ENCODE peak calls at places on chromosome 21, in seven cellular contexts. N is HepG2, X is SK-N-SH, W is K562, O is GM12878, Z is GM12891, L is H1. R is an unnamed sample.
A peak's percentile ranks its signal among the peaks of the same experiment; 100 is the strongest.

GRCh38 chr21:35565204-35565611 is 495.1 kb downstream of the SETD4 start:
- DNase-seq in L (no peak), N (no peak), Z (no peak), O (no peak), X (no peak), W (peak; percentile 42), R (no peak)

GRCh38 chr21:32463367-32463766 is 50.9 kb downstream of the EVA1C start:
- DNase-seq in N (no peak), O (no peak), X (no peak), W (no peak), Z (no peak), L (no peak), R (no peak)

GRCh38 chr21:38777015-38777414 is 28.7 kb upstream of the ETS2 start:
- DNase-seq in L (no peak), X (no peak), W (no peak), Z (no peak), O (no peak), N (no peak), R (no peak)

GRCh38 chr21:38533887-38534286 is 35.6 kb upstream of the ERG start:
- DNase-seq in X (no peak), L (no peak), N (no peak), Z (no peak), W (no peak), O (no peak), R (no peak)

GRCh38 chr21:29187939-29188338 is 57.5 kb downstream of the MAP3K7CL start:
- DNase-seq in O (no peak), Z (no peak), W (no peak), N (peak; percentile 66), X (no peak), L (no peak), R (no peak)

GRCh38 chr21:34061983-34062382 is 11.4 kb upstream of the MRPS6 start:
- DNase-seq in X (peak; percentile 23), L (no peak), N (no peak), Z (no peak), W (peak; percentile 78), O (no peak), R (no peak)

GRCh38 chr21:34748862-34749261 is 80.1 kb downstream of the CLIC6 start:
- DNase-seq in Z (no peak), X (no peak), N (peak; percentile 62), W (no peak), L (no peak), O (no peak), R (no peak)

GRCh38 chr21:27244796-27245195 is 277.9 kb upstream of the ADAMTS5 start:
- DNase-seq in N (no peak), O (no peak), L (no peak), X (peak; percentile 2), Z (no peak), W (no peak), R (no peak)

GRCh38 chr21:38751379-38752050 is 54.2 kb upstream of the ETS2 start:
- DNase-seq in W (no peak), O (no peak), L (no peak), X (no peak), Z (no peak), N (no peak), R (no peak)

GRCh38 chr21:35400233-35400939 is 351.3 kb upstream of the RUNX1 start:
- DNase-seq in N (peak; percentile 67), X (peak; percentile 43), W (peak; percentile 57), Z (peak; percentile 24), O (peak; percentile 19), L (peak; percentile 13), R (peak; percentile 11)

GRCh38 chr21:32311621-32312020 is 13.0 kb downstream of the MRAP start:
- DNase-seq in W (no peak), L (no peak), Z (no peak), N (no peak), X (no peak), O (no peak), R (no peak)

GRCh38 chr21:33870768-33871167 is 44.8 kb downstream of the ATP5PO start:
- DNase-seq in W (no peak), N (no peak), O (no peak), L (no peak), Z (no peak), X (no peak), R (no peak)

GRCh38 chr21:35738342-35738961 is 321.9 kb downstream of the SETD4 start:
- DNase-seq in N (no peak), Z (no peak), W (no peak), L (no peak), X (no peak), O (no peak), R (no peak)

GRCh38 chr21:34883501-34884271 is 165.4 kb downstream of the RUNX1 start:
- DNase-seq in Z (no peak), L (no peak), O (no peak), W (no peak), X (no peak), N (no peak), R (no peak)

GRCh38 chr21:36964832-36965719 is 1.4 kb downstream of the HLCS start:
- DNase-seq in N (no peak), W (peak; percentile 36), X (no peak), Z (no peak), O (no peak), L (no peak), R (no peak)

GRCh38 chr21:36027352-36027751 is 33.0 kb downstream of the SETD4 start:
- DNase-seq in X (no peak), W (no peak), Z (no peak), N (no peak), O (no peak), L (no peak), R (no peak)

GRCh38 chr21:28392436-28392835 is 600.2 kb downstream of the LTN1 start:
- DNase-seq in N (no peak), O (no peak), X (no peak), W (no peak), Z (no peak), L (no peak), R (no peak)

GRCh38 chr21:42903817-42904216 is 10.7 kb downstream of the NDUFV3 start:
- DNase-seq in L (no peak), O (no peak), N (no peak), Z (no peak), X (no peak), W (no peak), R (no peak)
- TF ChIP-seq TAF1 in L (no peak), O (no peak), N (no peak), Z (no peak), X (no peak), W (no peak), R (no peak)

GRCh38 chr21:41962425-41962966 is 8.7 kb upstream of the C2CD2 start:
- DNase-seq in W (no peak), Z (no peak), L (no peak), O (no peak), N (no peak), X (no peak), R (no peak)

GRCh38 chr21:41960386-41960785 is 6.6 kb upstream of the C2CD2 start:
- DNase-seq in X (no peak), O (no peak), Z (no peak), N (no peak), W (no peak), L (no peak), R (no peak)

GRCh38 chr21:41958886-41959563 is 5.2 kb upstream of the C2CD2 start:
- DNase-seq in N (no peak), O (no peak), X (no peak), Z (no peak), W (no peak), L (no peak), R (no peak)

GRCh38 chr21:41961753-41962152 is 7.9 kb upstream of the C2CD2 start:
- DNase-seq in W (no peak), L (no peak), Z (no peak), X (no peak), O (no peak), N (no peak), R (no peak)

GRCh38 chr21:41961282-41961701 is 7.5 kb upstream of the C2CD2 start:
- DNase-seq in W (no peak), N (no peak), X (no peak), L (no peak), O (no peak), Z (no peak), R (no peak)
- TF ChIP-seq POLR2AphosphoS5 in W (no peak), N (no peak), X (no peak), L (no peak), O (no peak), Z (no peak), R (no peak)

DNA sequence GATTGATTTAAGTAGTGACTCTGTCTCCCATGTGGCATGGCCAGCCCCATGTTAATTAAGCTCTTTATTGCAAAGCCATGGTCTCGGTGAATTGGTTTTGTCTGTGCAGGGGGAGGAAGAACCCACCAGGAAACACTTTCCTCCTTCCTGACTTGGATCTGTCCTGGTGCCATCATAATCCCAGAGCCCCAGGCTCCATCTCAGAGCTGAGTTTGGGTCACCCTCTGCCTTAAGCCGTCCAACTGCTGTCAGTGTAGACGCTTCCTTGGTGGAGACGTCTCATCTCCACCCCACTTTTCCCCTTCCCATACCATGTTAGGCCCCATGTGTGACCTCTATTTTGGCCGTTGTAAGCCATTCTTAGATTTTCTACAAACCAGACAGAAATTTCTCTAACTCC is 36.0 kb upstream of the COL6A2 start:
- DNase-seq in O (no peak), N (no peak), L (no peak), X (no peak), Z (no peak), W (no peak), R (no peak)
- TF ChIP-seq TAF1 in O (no peak), N (no peak), L (no peak), X (no peak), Z (no peak), W (no peak), R (no peak)

GRCh38 chr21:16535100-16535418 is 805.3 kb downstream of the USP25 start:
- DNase-seq in X (peak; percentile 28), O (no peak), N (no peak), W (no peak), L (no peak), Z (no peak), R (no peak)
- TF ChIP-seq POLR2AphosphoS5 in X (no peak), O (no peak), N (no peak), W (no peak), L (no peak), Z (no peak), R (no peak)

GRCh38 chr21:45980271-45980670 is 1.3 kb upstream of the COL6A1 start:
- DNase-seq in O (no peak), X (no peak), N (no peak), W (no peak), Z (no peak), L (no peak), R (no peak)

GRCh38 chr21:45980697-45981096 is 873 bp upstream of the COL6A1 start:
- DNase-seq in N (no peak), O (no peak), L (no peak), W (no peak), Z (no peak), X (no peak), R (no peak)

GRCh38 chr21:45981641-45982255 is at the start of gene COL6A1:
- DNase-seq in W (peak; percentile 85), L (no peak), O (no peak), Z (peak; percentile 43), X (peak; percentile 96), N (no peak), R (peak; percentile 22)

GRCh38 chr21:45982256-45982757 is 737 bp downstream of the COL6A1 start:
- DNase-seq in O (no peak), L (no peak), N (no peak), Z (peak; percentile 17), W (no peak), X (peak; percentile 71), R (no peak)

GRCh38 chr21:45981154-45981606 is 390 bp upstream of the COL6A1 start:
- DNase-seq in X (peak; percentile 91), W (peak; percentile 91), L (no peak), Z (peak; percentile 54), N (peak; percentile 47), O (no peak), R (peak; percentile 37)
- TF ChIP-seq TAF1 in X (no peak), W (peak; percentile 13), L (peak; percentile 10), Z (no peak), N (no peak), O (no peak), R (no peak)

R was measured in GM12892.